ENCODE peak calls at places on chromosomes 12 and 14, in ten cellular contexts. Z is breast epithelium, B is tibial nerve, X is left lung, V is tibial artery, U is keratinocyte, P is A673, R is sigmoid colon, I is colonic mucosa, K is brain microvascular endothelial cell. F is an unnamed sample.

GRCh38 chr14:103094406-103095209 is at the start of gene EXOC3L4:
- DNase-seq in U (no peak), I (peak; percentile 81), V (no peak), Z (no peak), P (no peak), X (peak; percentile 65), R (no peak), B (no peak), K (no peak), F (no peak)

GRCh38 chr14:49019467-49020100 is 566.6 kb downstream of the RPS29 start:
- DNase-seq in V (no peak), X (no peak), B (no peak), I (no peak), R (no peak), P (no peak), U (no peak), K (no peak), Z (no peak), F (no peak)

GRCh38 chr12:57224973-57225679 is 4.4 kb upstream of the SHMT2 start:
- DNase-seq in B (no peak), P (no peak), U (no peak), Z (no peak), V (no peak), I (peak; percentile 67), K (no peak), R (peak; percentile 71), X (peak; percentile 96), F (peak; percentile 85)

GRCh38 chr12:102061096-102061555 is 665 bp downstream of the WASHC3 start:
- DNase-seq in K (no peak), U (no peak), V (no peak), B (no peak), X (no peak), R (no peak), Z (no peak), P (no peak), I (no peak), F (no peak)

GRCh38 chr12:71439613-71440392 is at the start of gene LGR5:
- DNase-seq in K (no peak), Z (no peak), X (peak; percentile 75), R (no peak), V (peak; percentile 81), I (peak; percentile 41), P (peak; percentile 84), U (no peak), B (no peak), F (peak; percentile 67)

GRCh38 chr12:107584523-107584922 is 101.1 kb upstream of the PWP1 start:
- DNase-seq in B (no peak), V (no peak), R (no peak), K (no peak), U (no peak), P (no peak), Z (no peak), X (no peak), I (no peak), F (no peak)

GRCh38 chr14:59055439-59056045 is 132.9 kb upstream of the DAAM1 start:
- DNase-seq in U (no peak), V (no peak), B (peak; percentile 68), I (peak; percentile 37), R (no peak), Z (peak; percentile 20), X (no peak), K (peak; percentile 58), P (peak; percentile 56), F (no peak)

GRCh38 chr14:56491299-56492285 is 88.0 kb upstream of the TMEM260 start:
- DNase-seq in P (peak; percentile 90), X (no peak), Z (no peak), K (peak; percentile 65), R (no peak), B (peak; percentile 48), I (peak; percentile 48), V (no peak), U (peak; percentile 9), F (no peak)

GRCh38 chr12:45468751-45469615 is 253.1 kb downstream of the ANO6 start:
- DNase-seq in I (no peak), R (no peak), U (no peak), V (no peak), B (no peak), X (peak; percentile 45), K (no peak), Z (no peak), P (no peak), F (no peak)

GRCh38 chr14:52840916-52841315 is 49.5 kb upstream of the GNPNAT1 start:
- DNase-seq in V (peak; percentile 68), Z (no peak), U (no peak), B (peak; percentile 20), P (peak; percentile 47), R (peak; percentile 74), K (peak; percentile 56), X (no peak), I (no peak), F (no peak)

GRCh38 chr12:65826513-65827171 is 2.4 kb downstream of the HMGA2 start:
- DNase-seq in P (peak; percentile 61), X (no peak), V (no peak), U (no peak), Z (no peak), K (no peak), B (no peak), I (peak; percentile 18), R (no peak), F (no peak)

GRCh38 chr12:81759215-81759991 is at the start of gene PPFIA2:
- DNase-seq in P (peak; percentile 55), Z (peak; percentile 19), R (peak; percentile 58), X (peak; percentile 73), K (peak; percentile 26), I (peak; percentile 18), B (no peak), V (peak; percentile 77), U (no peak), F (peak; percentile 60)
- H3K4me3 ChIP-seq in P (peak within 1 kb of the TSS; percentile 49), Z (peak within 1 kb of the TSS; percentile 47), R (peak within 1 kb of the TSS; percentile 47), X (peak within 1 kb of the TSS; percentile 35), K (peak within 1 kb of the TSS; percentile 66), I (peak within 1 kb of the TSS; percentile 32), B (peak within 1 kb of the TSS; percentile 41), V (peak within 1 kb of the TSS; percentile 80), U (peak within 1 kb of the TSS; percentile 52), F (peak within 1 kb of the TSS; percentile 46)

DNA sequence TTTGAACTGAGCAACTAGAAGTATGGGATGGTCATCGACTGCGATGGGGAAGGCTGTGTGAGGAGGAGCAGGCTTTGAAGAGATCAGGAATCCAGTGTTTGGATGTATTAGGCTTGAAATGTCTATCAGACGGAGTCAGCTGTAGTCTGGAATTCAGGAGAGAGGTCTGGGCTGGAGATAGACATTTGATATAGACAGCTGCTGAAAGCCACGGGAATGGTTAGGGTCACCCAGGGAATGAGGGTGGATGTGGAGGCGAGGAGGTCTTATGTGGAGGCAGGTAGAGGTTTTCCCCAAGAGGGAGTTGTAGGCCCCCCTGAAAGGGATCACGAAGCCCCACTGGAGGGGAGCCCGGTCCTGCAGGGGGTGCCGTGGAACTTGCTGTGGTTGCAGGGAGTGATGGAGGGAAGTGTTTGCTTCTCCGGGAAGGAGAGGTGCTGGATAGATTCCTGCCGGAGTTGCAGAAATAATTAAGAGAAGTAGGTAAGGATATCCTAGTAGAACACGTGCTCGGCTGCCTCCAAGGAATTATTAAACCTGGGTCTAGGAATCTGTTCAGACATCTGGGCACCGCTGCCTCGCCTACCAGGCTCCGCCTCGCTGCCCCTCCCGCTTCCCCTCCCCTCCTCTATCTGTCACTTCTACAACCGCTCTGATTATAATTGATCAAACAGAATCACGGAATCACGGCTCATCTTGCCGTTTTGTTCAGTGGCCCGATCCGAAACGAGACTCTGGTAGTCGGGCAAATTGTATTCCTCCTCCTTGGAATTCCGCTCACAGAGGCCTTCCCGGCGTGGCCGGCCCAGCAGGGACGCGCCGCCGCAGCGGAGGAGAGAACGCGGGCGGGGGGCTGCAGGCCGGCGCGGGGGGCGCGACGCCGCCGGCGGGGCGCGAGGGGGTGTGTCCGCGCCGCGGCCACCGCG is 824 bp upstream of the CACNA1C start:
- DNase-seq in Z (no peak), U (no peak), I (no peak), R (no peak), K (no peak), X (no peak), B (no peak), P (peak; percentile 21), V (no peak), F (no peak)
- TF ChIP-seq CTCF in Z (no peak), U (no peak), I (no peak), R (no peak), K (no peak), X (no peak), B (no peak), P (peak; percentile 18), V (no peak), F (no peak)

GRCh38 chr14:73612339-73613045 is at the start of gene ACOT6:
- DNase-seq in K (peak; percentile 56), X (peak; percentile 88), B (peak; percentile 55), R (peak; percentile 87), U (no peak), V (peak; percentile 88), P (peak; percentile 83), I (peak; percentile 81), Z (peak; percentile 46), F (peak; percentile 91)
- H3K27ac ChIP-seq in K (peak within 1 kb of the TSS; percentile 30), X (peak within 1 kb of the TSS; percentile 65), B (peak within 1 kb of the TSS; percentile 77), R (peak within 1 kb of the TSS; percentile 85), U (no peak within 1 kb of the TSS), V (peak within 1 kb of the TSS; percentile 90), P (no peak within 1 kb of the TSS), I (peak within 1 kb of the TSS; percentile 56), Z (peak within 1 kb of the TSS; percentile 72), F (peak within 1 kb of the TSS; percentile 84)

GRCh38 chr14:90062852-90063539 is 1.2 kb downstream of the KCNK13 start:
- DNase-seq in V (no peak), U (no peak), R (no peak), K (no peak), P (no peak), B (no peak), Z (no peak), I (no peak), X (no peak), F (no peak)
- H3K4me3 ChIP-seq in V (no peak overlapping the region), U (no peak overlapping the region), R (peak overlapping the region; percentile 48), K (no peak overlapping the region), P (no peak overlapping the region), B (peak overlapping the region; percentile 37), Z (peak overlapping the region; percentile 54), I (peak overlapping the region; percentile 44), X (peak overlapping the region; percentile 49), F (peak overlapping the region; percentile 45)

F was measured in upper lobe of right lung.